ENCODE peak calls at places on chromosomes 4 and X, in nine cellular contexts. H, C, V, F, M, S, G, O and Y are unnamed samples.

GRCh38 chr4:83217721-83218522 is 66.7 kb downstream of the COQ2 start:
- DNase-seq in S (peak), H (no peak), F (peak), M (no peak), O (peak), V (no peak), G (no peak), C (no peak), Y (no peak)

GRCh38 chr4:23972805-23973204 is 83.0 kb upstream of the PPARGC1A start:
- DNase-seq in G (no peak), M (no peak), S (no peak), O (no peak), H (no peak), V (no peak), C (no peak), F (no peak), Y (no peak)

GRCh38 chr4:108210989-108211725 is 42.4 kb upstream of the LEF1 start:
- DNase-seq in V (peak), G (no peak), S (no peak), O (peak), M (peak), C (no peak), F (no peak), H (no peak), Y (no peak)

GRCh38 chr4:55118397-55118796 is 7.0 kb downstream of the KDR start:
- DNase-seq in C (no peak), S (no peak), F (no peak), M (no peak), H (no peak), V (no peak), G (no peak), O (no peak), Y (no peak)

GRCh38 chr4:177339794-177340374 is 30.2 kb downstream of the NEIL3 start:
- DNase-seq in M (peak), F (no peak), V (peak), O (peak), G (no peak), C (no peak), S (no peak), H (no peak), Y (no peak)

GRCh38 chrX:36626898-36627297 is 381.3 kb upstream of the FAM47C start:
- DNase-seq in M (no peak), S (no peak), C (no peak), V (no peak), O (no peak), F (no peak), G (no peak), H (no peak), Y (no peak)

GRCh38 chrX:47568656-47569295 is 7.8 kb downstream of the ARAF start:
- DNase-seq in C (no peak), G (no peak), O (peak), S (no peak), F (peak), V (no peak), M (no peak), H (no peak), Y (no peak)

GRCh38 chr4:20944961-20945360 is 244.7 kb downstream of the PACRGL start:
- DNase-seq in C (no peak), M (no peak), O (no peak), G (no peak), F (no peak), H (no peak), S (no peak), V (no peak), Y (no peak)

GRCh38 chrX:30215357-30215843 is at the start of gene MAGEB2:
- DNase-seq in O (no peak), V (no peak), C (no peak), H (peak), M (no peak), F (no peak), S (no peak), G (no peak), Y (no peak)

GRCh38 chr4:183327827-183328226 is 5.6 kb upstream of the CLDN24 start:
- DNase-seq in H (no peak), S (no peak), M (no peak), V (no peak), O (no peak), G (no peak), F (no peak), C (no peak), Y (peak)

GRCh38 chr4:158968961-158969360 is 133.9 kb upstream of the RAPGEF2 start:
- DNase-seq in O (no peak), M (no peak), F (no peak), S (no peak), H (no peak), V (no peak), G (no peak), C (no peak), Y (no peak)

GRCh38 chr4:67593741-67594175 is 35.2 kb downstream of the STAP1 start:
- DNase-seq in O (no peak), V (no peak), F (no peak), G (no peak), H (no peak), M (peak), S (no peak), C (no peak), Y (no peak)

GRCh38 chr4:100257567-100257966 is 67.3 kb upstream of the DDIT4L start:
- DNase-seq in O (peak), C (no peak), H (no peak), V (peak), G (no peak), F (no peak), S (no peak), M (peak), Y (no peak)

GRCh38 chr4:151807220-151807619 is 46.4 kb upstream of the GATB start:
- DNase-seq in H (no peak), G (peak), M (no peak), C (no peak), S (no peak), F (no peak), O (peak), V (peak), Y (no peak)

GRCh38 chr4:83629945-83630684 is 94.2 kb downstream of the GPAT3 start:
- DNase-seq in S (no peak), C (no peak), H (no peak), O (no peak), G (peak), V (peak), F (no peak), M (peak), Y (no peak)

GRCh38 chrX:133448512-133449076 is 33.3 kb upstream of the GPC4 start:
- DNase-seq in H (no peak), O (no peak), C (no peak), M (no peak), G (no peak), S (no peak), V (no peak), F (no peak), Y (no peak)

GRCh38 chrX:63394872-63395271 is 43.7 kb upstream of the SPIN4 start:
- DNase-seq in C (no peak), S (no peak), H (no peak), O (no peak), G (no peak), M (no peak), F (no peak), V (no peak), Y (no peak)

GRCh38 chr4:83392562-83392961 is 57.9 kb upstream of the HPSE start:
- DNase-seq in G (no peak), C (no peak), H (no peak), V (no peak), M (no peak), F (no peak), O (no peak), S (no peak), Y (no peak)

GRCh38 chr4:8762951-8763735 is 108.5 kb downstream of the HMX1 start:
- DNase-seq in F (no peak), G (peak), V (no peak), S (no peak), O (no peak), H (no peak), C (no peak), M (no peak), Y (no peak)

GRCh38 chrX:17278961-17279360 is 96.0 kb upstream of the NHS start:
- DNase-seq in O (no peak), M (no peak), V (no peak), G (no peak), F (no peak), S (no peak), C (no peak), H (no peak), Y (no peak)

GRCh38 chrX:72306085-72306801 is 529 bp upstream of the CITED1 start:
- DNase-seq in M (no peak), O (peak), V (no peak), G (no peak), F (no peak), H (no peak), S (no peak), C (no peak), Y (no peak)

GRCh38 chr4:42712854-42713253 is 55.9 kb upstream of the ATP8A1 start:
- DNase-seq in H (no peak), C (no peak), G (no peak), F (no peak), S (no peak), O (no peak), V (no peak), M (no peak), Y (no peak)

GRCh38 chr4:74793757-74794340 is 474 bp downstream of the BTC start:
- DNase-seq in V (no peak), F (no peak), G (peak), C (no peak), M (no peak), S (no peak), O (peak), H (peak), Y (no peak)

GRCh38 chrX:42818151-42818921 is 40.4 kb upstream of the PPP1R2C start:
- DNase-seq in F (no peak), O (no peak), V (no peak), H (no peak), M (no peak), C (no peak), G (no peak), S (no peak), Y (no peak)

GRCh38 chr4:7067147-7067522 is 729 bp downstream of the GRPEL1 start:
- DNase-seq in F (no peak), M (no peak), H (no peak), V (no peak), O (no peak), S (no peak), G (peak), C (no peak), Y (no peak)

GRCh38 chr4:57710053-57710452 is 599.9 kb upstream of the IGFBP7 start:
- DNase-seq in G (no peak), S (no peak), M (no peak), H (no peak), O (no peak), C (no peak), F (no peak), V (no peak), Y (no peak)

GRCh38 chr4:600850-601515 is 24.4 kb upstream of the PDE6B start:
- DNase-seq in V (no peak), F (peak), O (no peak), G (no peak), H (no peak), S (no peak), M (no peak), C (no peak), Y (peak)

GRCh38 chr4:108922191-108922590 is 159.3 kb upstream of the ETNPPL start:
- DNase-seq in O (no peak), F (no peak), M (no peak), V (no peak), C (no peak), S (no peak), H (no peak), G (no peak), Y (no peak)

GRCh38 chr4:52984469-52984868 is 122.4 kb downstream of the RASL11B start:
- DNase-seq in F (no peak), O (no peak), G (no peak), V (peak), C (no peak), S (no peak), H (no peak), M (peak), Y (no peak)

GRCh38 chrX:129654652-129655546 is at the start of gene APLN:
- DNase-seq in H (no peak), M (peak), G (peak), V (peak), O (peak), F (no peak), S (no peak), C (no peak), Y (peak)